ENCODE peak calls at places on chromosomes 11 and 22, in ten cellular contexts. L, O, R, A, P, T, V, Y, H and W are unnamed samples.

GRCh38 chr22:47396515-47396914 is 634.1 kb downstream of the TBC1D22A start:
- DNase-seq in L (no peak), P (no peak), H (no peak), V (no peak), O (no peak), A (no peak), Y (no peak), R (no peak), T (no peak), W (peak)

GRCh38 chr11:69391192-69392103 is 90.0 kb upstream of the LINC01488 start:
- DNase-seq in L (no peak), H (no peak), V (no peak), T (no peak), R (no peak), O (no peak), A (peak), Y (no peak), P (no peak), W (peak)

GRCh38 chr22:31346733-31347250 is 646 bp upstream of the PATZ1 start:
- DNase-seq in A (peak), O (peak), Y (peak), H (no peak), T (peak), V (no peak), R (peak), P (peak), L (peak), W (peak)

GRCh38 chr22:34850010-34850409 is 215.9 kb upstream of the ISX start:
- DNase-seq in P (no peak), H (no peak), V (no peak), O (no peak), R (no peak), Y (peak), A (no peak), T (peak), L (no peak), W (no peak)

GRCh38 chr22:43404673-43405385 is 7.0 kb upstream of the MPPED1 start:
- DNase-seq in P (no peak), O (peak), R (no peak), A (no peak), V (no peak), H (no peak), T (no peak), L (no peak), Y (no peak), W (no peak)

GRCh38 chr22:19789406-19789805 is 28.8 kb downstream of the TBX1 start:
- DNase-seq in P (no peak), V (no peak), A (peak), R (no peak), Y (no peak), T (no peak), H (no peak), L (no peak), O (no peak), W (no peak)

GRCh38 chr22:35172452-35172851 is 84.8 kb upstream of the HMGXB4 start:
- DNase-seq in O (no peak), P (no peak), R (no peak), V (no peak), T (no peak), H (no peak), A (no peak), Y (no peak), L (no peak), W (peak)

GRCh38 chr11:19987243-19987870 is 172.9 kb downstream of the DBX1 start:
- DNase-seq in Y (no peak), V (no peak), O (no peak), A (no peak), P (no peak), H (no peak), R (no peak), L (no peak), T (peak), W (no peak)

GRCh38 chr11:76253416-76253815 is 47.1 kb upstream of the WNT11 start:
- DNase-seq in P (no peak), R (no peak), A (no peak), L (no peak), V (no peak), T (no peak), O (no peak), H (no peak), Y (no peak), W (no peak)
- TF ChIP-seq CTCF in P (no peak), R (no peak), A (no peak), L (no peak), V (no peak), T (no peak), O (no peak), H (no peak), Y (no peak), W (no peak)

GRCh38 chr11:13902456-13902855 is 60.1 kb upstream of the SPON1 start:
- DNase-seq in R (no peak), V (no peak), H (no peak), O (no peak), L (no peak), A (peak), Y (no peak), T (no peak), P (no peak), W (no peak)
- H3K27ac ChIP-seq in R (no peak), V (no peak), H (no peak), O (no peak), L (no peak), A (no peak), Y (no peak), T (no peak), P (no peak), W (no peak)

GRCh38 chr11:127844843-127845242 is 742.5 kb downstream of the ETS1 start:
- DNase-seq in L (no peak), P (no peak), R (no peak), H (no peak), T (no peak), V (no peak), Y (no peak), A (no peak), O (no peak), W (no peak)

DNA sequence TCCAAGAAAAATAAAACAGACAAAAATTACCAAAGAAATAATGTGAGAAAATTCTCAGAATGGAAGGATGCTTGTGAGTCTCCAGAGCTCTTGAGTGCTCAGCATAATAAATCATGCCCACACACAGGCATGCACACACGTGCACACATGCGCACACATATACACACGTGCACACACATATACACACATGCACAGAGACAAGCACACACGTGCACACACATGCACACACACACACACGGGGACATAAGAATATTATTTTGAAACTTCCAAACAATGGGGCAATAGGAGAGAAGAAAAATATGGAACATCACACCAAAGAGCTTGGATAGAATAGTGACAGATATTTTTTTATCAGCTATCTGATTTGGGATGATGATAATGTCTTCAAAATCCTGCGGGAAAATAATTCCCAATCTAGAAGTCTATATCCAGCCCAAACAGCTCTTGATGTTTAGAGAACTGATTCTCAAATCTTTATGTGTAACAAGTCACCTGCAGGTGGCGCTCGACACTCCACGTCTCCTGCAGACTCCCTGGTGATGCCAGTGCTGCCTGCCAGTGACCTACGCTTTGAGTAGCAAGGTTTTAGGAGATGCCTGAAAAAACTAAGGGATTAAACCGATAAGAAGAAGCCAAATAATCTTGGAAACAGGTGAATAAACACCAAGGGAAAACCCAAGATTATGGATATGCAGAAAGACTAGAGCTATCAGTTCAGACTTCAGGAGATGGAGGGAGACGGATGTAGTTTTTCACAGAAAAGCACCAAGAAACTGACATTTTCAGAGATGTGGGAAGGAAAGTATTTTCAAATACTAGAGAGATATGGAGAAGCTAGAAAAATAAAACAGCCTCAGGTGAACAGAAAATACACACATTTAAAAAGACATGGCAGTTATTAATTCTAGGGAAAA is 743.6 kb downstream of the ETS1 start:
- DNase-seq in A (peak), O (peak), H (peak), P (peak), R (peak), T (peak), V (peak), Y (peak), L (peak), W (peak)
- TF ChIP-seq CTCF in A (no peak), O (peak), H (peak), P (peak), R (peak), T (peak), V (peak), Y (peak), L (peak), W (peak)

GRCh38 chr11:56013805-56014204 is 13.6 kb upstream of the OR5AS1 start:
- DNase-seq in P (no peak), Y (no peak), T (no peak), O (no peak), R (no peak), V (no peak), H (no peak), L (no peak), A (no peak), W (no peak)
- H3K27ac ChIP-seq in P (no peak), Y (no peak), T (no peak), O (no peak), R (no peak), V (no peak), H (no peak), L (no peak), A (no peak), W (no peak)

GRCh38 chr11:66637557-66638176 is 836 bp upstream of the RBM4 start:
- DNase-seq in R (no peak), A (peak), O (no peak), H (no peak), T (no peak), P (no peak), Y (peak), L (no peak), V (no peak), W (no peak)
- TF ChIP-seq CTCF in R (no peak), A (no peak), O (no peak), H (no peak), T (no peak), P (no peak), Y (no peak), L (no peak), V (no peak), W (no peak)

GRCh38 chr11:100841711-100842407 is 154.8 kb downstream of the ARHGAP42 start:
- DNase-seq in Y (no peak), O (no peak), H (no peak), T (no peak), P (no peak), V (no peak), L (no peak), R (no peak), A (no peak), W (no peak)
- H3K27ac ChIP-seq in Y (no peak), O (no peak), H (no peak), T (no peak), P (no peak), V (no peak), L (no peak), R (no peak), A (no peak), W (no peak)